ENCODE peak calls at places on chromosomes 13 and 19, in ten cellular contexts. Z, C, D, X, N, B, T, H, P and E are unnamed samples.

GRCh38 chr19:976476-976875 is 7.7 kb upstream of the WDR18 start:
- DNase-seq in Z (no peak), C (no peak), D (no peak), X (no peak), N (no peak), B (no peak), T (no peak), H (no peak), P (peak), E (no peak)

GRCh38 chr19:13098291-13099072 is 4.2 kb downstream of the LYL1 start:
- DNase-seq in Z (peak), C (no peak), D (no peak), X (no peak), N (no peak), B (no peak), T (no peak), H (no peak), P (no peak), E (no peak)

GRCh38 chr19:1874554-1875185 is 10.6 kb downstream of the ABHD17A start:
- DNase-seq in Z (no peak), C (no peak), D (no peak), X (no peak), N (no peak), B (no peak), T (no peak), H (no peak), P (no peak), E (no peak)

GRCh38 chr13:38755792-38756191 is 68.9 kb downstream of the FREM2 start:
- DNase-seq in Z (no peak), C (no peak), D (no peak), X (no peak), N (no peak), B (no peak), T (no peak), H (no peak), P (no peak), E (no peak)

GRCh38 chr13:58625703-58626389 is 994.3 kb downstream of the PCDH17 start:
- DNase-seq in Z (no peak), C (no peak), D (no peak), X (no peak), N (no peak), B (no peak), T (no peak), H (no peak), P (no peak), E (no peak)

GRCh38 chr19:43551399-43552197 is 18.6 kb downstream of the ZNF575 start:
- DNase-seq in Z (no peak), C (no peak), D (no peak), X (no peak), N (no peak), B (no peak), T (no peak), H (no peak), P (no peak), E (no peak)

GRCh38 chr13:44795176-44795575 is 194.1 kb downstream of the NUFIP1 start:
- DNase-seq in Z (no peak), C (no peak), D (no peak), X (no peak), N (no peak), B (no peak), T (no peak), H (no peak), P (no peak), E (no peak)

GRCh38 chr13:94416454-94417080 is 62.9 kb downstream of the DCT start:
- DNase-seq in Z (peak), C (no peak), D (no peak), X (peak), N (no peak), B (no peak), T (no peak), H (peak), P (peak), E (no peak)

GRCh38 chr19:1133471-1133929 is 29.7 kb downstream of the GPX4 start:
- DNase-seq in Z (no peak), C (no peak), D (no peak), X (no peak), N (no peak), B (no peak), T (peak), H (no peak), P (peak), E (peak)

GRCh38 chr13:49840266-49840665 is 47.8 kb upstream of the KPNA3 start:
- DNase-seq in Z (no peak), C (no peak), D (no peak), X (no peak), N (no peak), B (no peak), T (no peak), H (no peak), P (peak), E (no peak)

GRCh38 chr19:15372470-15372869 is 7.1 kb downstream of the AKAP8 start:
- DNase-seq in Z (no peak), C (no peak), D (no peak), X (no peak), N (no peak), B (no peak), T (no peak), H (no peak), P (no peak), E (no peak)

GRCh38 chr13:91375119-91375729 is 23.2 kb upstream of the GPC5 start:
- DNase-seq in Z (peak), C (no peak), D (no peak), X (no peak), N (no peak), B (no peak), T (no peak), H (no peak), P (no peak), E (peak)

GRCh38 chr13:41365636-41366035 is 54.6 kb downstream of the NAA16 start:
- DNase-seq in Z (no peak), C (no peak), D (no peak), X (no peak), N (no peak), B (no peak), T (no peak), H (no peak), P (no peak), E (no peak)

GRCh38 chr19:49451430-49452181 is at the start of gene PIH1D1:
- DNase-seq in Z (peak), C (peak), D (peak), X (peak), N (peak), B (peak), T (peak), H (peak), P (peak), E (peak)
- TF ChIP-seq CTCF in Z (no peak), C (peak), D (peak), X (peak), N (no peak), B (no peak), T (no peak), H (no peak), P (no peak), E (no peak)

DNA sequence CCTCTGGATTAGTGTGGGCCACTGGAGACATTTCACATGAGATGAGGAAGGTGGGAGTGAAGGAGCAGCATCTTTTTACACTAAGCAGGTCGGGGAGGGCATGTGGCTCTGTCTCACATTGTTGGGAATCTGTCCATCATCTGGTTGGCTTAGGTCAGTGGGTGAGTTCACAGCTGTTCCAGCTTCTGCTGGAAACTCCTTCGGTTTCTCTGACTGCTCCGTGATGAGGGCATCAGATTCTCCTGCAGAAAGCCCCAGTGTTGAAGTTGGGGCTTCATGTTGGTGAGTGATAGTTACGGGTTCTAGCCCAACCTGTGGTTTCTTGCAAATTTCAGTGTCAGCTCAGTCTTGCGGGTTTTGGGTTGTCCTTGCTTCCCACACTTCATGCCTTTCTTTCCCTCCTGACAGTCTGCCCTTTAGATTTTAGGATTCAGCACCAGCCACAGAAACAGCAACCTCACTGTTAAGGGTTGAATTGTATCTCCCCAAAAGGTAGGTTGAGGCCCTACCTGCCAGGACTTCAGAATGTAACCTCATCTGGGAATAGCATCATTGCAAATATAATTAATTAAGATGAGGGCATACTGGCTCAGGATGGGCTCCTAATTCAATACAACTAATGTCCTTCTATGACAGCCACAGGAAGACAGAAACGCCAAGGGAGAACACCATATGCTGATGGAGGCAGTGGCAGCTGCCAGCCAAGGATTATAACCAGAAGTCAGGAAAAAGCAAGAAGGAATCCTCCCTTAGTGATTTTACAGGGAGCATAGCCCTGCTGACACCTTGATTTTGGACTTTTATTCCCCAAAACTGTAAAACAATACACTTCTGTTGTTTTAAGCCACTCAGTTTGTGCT is 7.6 kb upstream of the ALOX5AP start:
- DNase-seq in Z (no peak), C (no peak), D (no peak), X (no peak), N (no peak), B (no peak), T (no peak), H (no peak), P (peak), E (no peak)
- TF ChIP-seq CTCF in Z (no peak), C (no peak), D (no peak), X (no peak), N (no peak), B (no peak), T (no peak), H (no peak), P (no peak), E (no peak)

GRCh38 chr19:4310247-4311121 is 6.1 kb downstream of the FSD1 start:
- DNase-seq in Z (peak), C (no peak), D (no peak), X (no peak), N (no peak), B (no peak), T (no peak), H (no peak), P (peak), E (no peak)
- TF ChIP-seq CTCF in Z (no peak), C (no peak), D (no peak), X (no peak), N (no peak), B (no peak), T (no peak), H (no peak), P (no peak), E (no peak)

GRCh38 chr19:3693030-3693925 is 7.0 kb downstream of the PIP5K1C start:
- DNase-seq in Z (no peak), C (no peak), D (no peak), X (no peak), N (no peak), B (no peak), T (no peak), H (no peak), P (peak), E (no peak)
- TF ChIP-seq CTCF in Z (no peak), C (no peak), D (no peak), X (no peak), N (no peak), B (no peak), T (no peak), H (no peak), P (no peak), E (no peak)

GRCh38 chr19:38386968-38387549 is 775 bp downstream of the GGN start:
- DNase-seq in Z (no peak), C (no peak), D (no peak), X (no peak), N (peak), B (no peak), T (no peak), H (no peak), P (no peak), E (no peak)
- TF ChIP-seq CTCF in Z (no peak), C (no peak), D (no peak), X (no peak), N (no peak), B (no peak), T (no peak), H (no peak), P (no peak), E (no peak)

DNA sequence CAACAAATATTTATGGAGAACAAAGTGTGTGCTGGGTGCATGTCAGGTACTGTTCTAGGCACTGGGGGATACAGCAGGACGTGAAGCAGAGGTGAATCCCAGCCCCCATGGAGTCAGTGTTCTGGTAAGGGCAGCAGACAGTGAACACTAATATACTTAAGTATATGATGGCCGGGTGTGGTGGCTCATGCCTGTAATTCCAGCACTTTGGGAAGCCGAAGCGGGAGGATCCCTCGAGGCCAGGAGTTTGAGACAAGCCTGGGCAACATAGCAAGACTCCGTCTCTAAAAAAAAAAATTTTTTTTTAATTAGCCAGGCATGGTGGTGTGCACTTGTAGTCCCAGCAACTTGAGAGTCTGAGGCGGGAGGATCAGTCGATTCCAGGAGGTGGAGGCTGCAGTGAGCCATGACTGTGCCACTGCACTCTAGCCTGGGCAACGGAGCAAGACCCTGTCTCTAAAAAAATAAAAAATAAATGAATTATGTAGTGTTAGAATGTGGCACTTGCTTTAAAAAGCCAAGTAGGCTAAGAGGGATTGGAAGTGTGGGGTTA is 22.6 kb downstream of the CHST8 start:
- DNase-seq in Z (no peak), C (no peak), D (no peak), X (no peak), N (no peak), B (no peak), T (no peak), H (no peak), P (no peak), E (no peak)
- TF ChIP-seq CTCF in Z (no peak), C (no peak), D (no peak), X (no peak), N (no peak), B (no peak), T (no peak), H (no peak), P (no peak), E (no peak)

GRCh38 chr19:38143847-38144246 is 80.2 kb downstream of the DPF1 start:
- DNase-seq in Z (no peak), C (no peak), D (no peak), X (no peak), N (no peak), B (no peak), T (no peak), H (no peak), P (peak), E (no peak)
- TF ChIP-seq CTCF in Z (peak), C (peak), D (no peak), X (no peak), N (no peak), B (no peak), T (peak), H (no peak), P (peak), E (peak)